ENCODE peak calls at places on chromosomes 1 and 21, in nine cellular contexts. Y, W, H, C, M, T, O, G and Z are unnamed samples.

GRCh38 chr1:230728710-230729392 is 14.9 kb upstream of the AGT start:
- DNase-seq in Y (peak; percentile 68), W (no peak), H (no peak), C (no peak), M (peak; percentile 83), T (no peak), O (no peak), G (no peak), Z (no peak)

GRCh38 chr1:241464985-241465384 is 54.6 kb downstream of the FH start:
- DNase-seq in Y (no peak), W (no peak), H (no peak), C (no peak), M (no peak), T (no peak), O (no peak), G (no peak), Z (no peak)

GRCh38 chr1:98057236-98057635 is 136.4 kb upstream of the DPYD start:
- DNase-seq in Y (no peak), W (no peak), H (no peak), C (no peak), M (no peak), T (no peak), O (no peak), G (no peak), Z (no peak)

GRCh38 chr1:18997508-18997907 is 41.0 kb upstream of the IFFO2 start:
- DNase-seq in Y (no peak), W (no peak), H (no peak), C (no peak), M (no peak), T (no peak), O (no peak), G (no peak), Z (no peak)

GRCh38 chr21:44761011-44761729 is 40.5 kb downstream of the UBE2G2 start:
- DNase-seq in Y (no peak), W (no peak), H (no peak), C (peak; percentile 25), M (no peak), T (peak; percentile 58), O (no peak), G (no peak), Z (no peak)

GRCh38 chr1:183284086-183284485 is 98.0 kb downstream of the LAMC2 start:
- DNase-seq in Y (no peak), W (no peak), H (no peak), C (no peak), M (no peak), T (no peak), O (no peak), G (no peak), Z (no peak)

GRCh38 chr1:37267111-37267835 is 207.1 kb upstream of the ZC3H12A start:
- DNase-seq in Y (no peak), W (no peak), H (no peak), C (no peak), M (no peak), T (no peak), O (no peak), G (no peak), Z (no peak)

GRCh38 chr1:238489006-238489405 is 598.3 kb upstream of the ZP4 start:
- DNase-seq in Y (no peak), W (no peak), H (no peak), C (no peak), M (no peak), T (no peak), O (no peak), G (no peak), Z (no peak)

GRCh38 chr1:239061770-239062169 is 324.6 kb upstream of the CHRM3 start:
- DNase-seq in Y (no peak), W (no peak), H (no peak), C (no peak), M (no peak), T (no peak), O (no peak), G (no peak), Z (no peak)

GRCh38 chr1:47578026-47578861 is 140.4 kb downstream of the FOXD2 start:
- DNase-seq in Y (no peak), W (no peak), H (peak; percentile 48), C (no peak), M (no peak), T (no peak), O (no peak), G (peak; percentile 54), Z (no peak)

GRCh38 chr1:233281711-233282581 is 13.6 kb downstream of the PCNX2 start:
- DNase-seq in Y (no peak), W (no peak), H (no peak), C (no peak), M (no peak), T (no peak), O (no peak), G (no peak), Z (no peak)

GRCh38 chr1:217134857-217135568 is 411.8 kb upstream of the ESRRG start:
- DNase-seq in Y (no peak), W (no peak), H (no peak), C (no peak), M (no peak), T (no peak), O (no peak), G (no peak), Z (peak; percentile 82)

GRCh38 chr1:29156543-29157268 is 25.0 kb downstream of the SRSF4 start:
- DNase-seq in Y (peak; percentile 49), W (no peak), H (no peak), C (no peak), M (no peak), T (no peak), O (no peak), G (no peak), Z (no peak)

GRCh38 chr1:54955359-54955758 is 25.1 kb upstream of the TMEM61 start:
- DNase-seq in Y (no peak), W (no peak), H (no peak), C (no peak), M (no peak), T (no peak), O (no peak), G (no peak), Z (no peak)

DNA sequence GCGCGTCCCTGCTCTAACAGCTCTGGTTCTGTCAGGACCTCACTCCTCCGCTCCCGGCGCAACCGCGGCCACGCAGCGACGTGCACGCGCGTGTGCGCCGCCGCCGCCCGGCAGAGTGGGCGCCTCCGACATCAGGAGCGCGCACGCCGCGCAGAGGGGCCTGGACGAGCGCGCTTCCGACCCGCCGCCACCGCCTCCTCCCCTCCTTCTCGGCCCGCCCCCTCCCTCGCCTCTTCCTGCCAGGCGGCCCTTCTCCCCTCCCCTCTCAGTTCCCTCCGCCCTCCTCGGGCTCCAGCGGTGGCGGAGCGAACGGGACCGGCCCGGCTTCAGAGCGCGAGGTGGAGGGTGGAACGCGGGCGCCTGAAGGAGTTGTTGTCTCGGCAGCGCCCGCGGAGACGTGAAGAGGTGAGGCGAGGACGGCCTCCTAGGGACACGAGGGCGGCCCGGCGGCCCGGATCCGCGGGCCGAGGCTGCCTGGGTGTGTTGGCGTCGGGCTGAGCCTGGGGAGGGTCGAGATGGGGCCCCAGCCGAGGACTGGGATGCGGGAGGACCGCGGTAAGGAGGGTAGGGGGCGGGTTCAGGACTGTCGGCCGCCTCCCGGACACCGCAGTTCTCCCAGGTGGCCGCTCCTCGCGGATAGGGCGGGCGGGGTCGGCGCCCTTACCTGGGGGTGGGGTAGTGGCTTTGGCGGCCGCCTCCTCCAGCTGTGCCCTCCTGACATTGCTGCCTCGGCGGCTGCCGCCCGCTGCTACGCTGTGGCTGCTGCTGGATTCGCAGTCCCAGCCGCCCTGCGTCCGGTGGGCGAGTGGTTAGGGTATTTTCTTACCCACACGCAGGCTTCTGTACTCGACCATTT is at the start of gene RABGAP1L:
- DNase-seq in Y (peak; percentile 95), W (peak; percentile 97), H (peak; percentile 91), C (peak; percentile 83), M (peak; percentile 97), T (peak; percentile 96), O (peak; percentile 91), G (peak; percentile 87), Z (peak; percentile 98)
- TF ChIP-seq POLR2A in Y (no peak), W (peak; percentile 36), H (peak; percentile 45), C (peak; percentile 44), M (peak; percentile 83), T (no peak), O (peak; percentile 71), G (peak; percentile 81), Z (no peak)

GRCh38 chr1:205287076-205287475 is 34.5 kb downstream of the NUAK2 start:
- DNase-seq in Y (no peak), W (no peak), H (no peak), C (no peak), M (no peak), T (no peak), O (no peak), G (no peak), Z (no peak)
- H3K4me3 ChIP-seq in Y (no peak overlapping the region), W (no peak overlapping the region), H (no peak overlapping the region), C (no peak overlapping the region), M (no peak overlapping the region), T (no peak overlapping the region), O (no peak overlapping the region), G (no peak overlapping the region), Z (no peak overlapping the region)

DNA sequence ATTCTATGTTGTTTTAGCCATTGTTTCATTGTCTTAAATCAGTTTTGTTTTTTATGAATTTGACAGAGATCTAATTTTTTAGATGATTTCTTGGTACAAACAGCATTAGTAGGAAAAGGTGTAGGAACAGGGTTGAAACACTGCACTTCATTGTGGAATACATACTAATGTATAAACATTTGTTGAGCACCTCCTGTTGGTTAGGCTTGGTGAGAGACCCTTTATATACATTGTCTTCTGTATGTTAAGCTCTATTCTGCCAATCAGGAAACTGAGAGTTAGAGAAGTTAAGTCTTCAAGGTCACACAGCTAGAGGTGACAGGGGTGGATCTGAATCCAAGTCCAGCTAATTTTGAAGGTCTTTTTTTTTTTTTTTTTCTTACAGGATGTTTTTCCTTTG is 192.7 kb downstream of the VPS13D start:
- DNase-seq in Y (no peak), W (no peak), H (no peak), C (no peak), M (no peak), T (no peak), O (no peak), G (no peak), Z (no peak)
- TF ChIP-seq CTCF in Y (no peak), W (no peak), H (no peak), C (no peak), M (no peak), T (no peak), O (no peak), G (no peak), Z (no peak)

GRCh38 chr1:44817771-44818495 is 9.6 kb downstream of the BTBD19 start:
- DNase-seq in Y (no peak), W (no peak), H (no peak), C (no peak), M (peak; percentile 8), T (no peak), O (no peak), G (no peak), Z (peak; percentile 15)

GRCh38 chr1:44820945-44821715 is 12.8 kb downstream of the BTBD19 start:
- DNase-seq in Y (no peak), W (no peak), H (no peak), C (no peak), M (peak; percentile 11), T (no peak), O (no peak), G (no peak), Z (no peak)

GRCh38 chr1:44819257-44819593 is 10.9 kb downstream of the BTBD19 start:
- DNase-seq in Y (no peak), W (no peak), H (no peak), C (no peak), M (peak; percentile 5), T (no peak), O (no peak), G (no peak), Z (no peak)

GRCh38 chr1:44820328-44820944 is 12.1 kb downstream of the BTBD19 start:
- DNase-seq in Y (no peak), W (no peak), H (no peak), C (no peak), M (peak; percentile 29), T (no peak), O (no peak), G (no peak), Z (no peak)

GRCh38 chr1:44819594-44820327 is 11.4 kb downstream of the BTBD19 start:
- DNase-seq in Y (peak; percentile 79), W (peak; percentile 85), H (peak; percentile 72), C (peak; percentile 74), M (peak; percentile 79), T (peak; percentile 93), O (no peak), G (peak; percentile 72), Z (peak; percentile 77)
- TF ChIP-seq POLR2A in Y (no peak), W (peak; percentile 52), H (peak; percentile 88), C (peak; percentile 93), M (peak; percentile 97), T (peak; percentile 87), O (peak; percentile 64), G (peak; percentile 83), Z (peak; percentile 58)